ENCODE peak calls at places on chromosomes 2 and 18, in seven cellular contexts. L is Caco-2, D is Panc1, Q is small intestine, H is GM23338, M is lower lobe of right lung, T is heart left ventricle. S is an unnamed sample. For H3K4me1, the result is how much of the 10 kb centered on the place peaks cover.

GRCh38 chr18:3060667-3061580 is 48.0 kb upstream of the LPIN2 start:
- DNase-seq in L (no peak), D (no peak), Q (no peak), H (no peak), M (no peak), T (no peak), S (peak)

GRCh38 chr2:43519711-43520221 is 76.1 kb downstream of the THADA start:
- DNase-seq in L (no peak), D (no peak), Q (peak), H (peak), M (no peak), T (no peak), S (no peak)

GRCh38 chr2:39289609-39290008 is 45.8 kb upstream of the CDKL4 start:
- DNase-seq in L (no peak), D (no peak), Q (no peak), H (no peak), M (no peak), T (no peak), S (no peak)

GRCh38 chr2:38375711-38376345 is 1.2 kb downstream of the ATL2 start:
- DNase-seq in L (no peak), D (no peak), Q (peak), H (peak), M (peak), T (peak), S (no peak)

GRCh38 chr2:106130251-106130998 is 63.7 kb downstream of the UXS1 start:
- DNase-seq in L (peak), D (no peak), Q (peak), H (peak), M (no peak), T (no peak), S (peak)

GRCh38 chr18:37328946-37329719 is 236.5 kb downstream of the CELF4 start:
- DNase-seq in L (no peak), D (no peak), Q (no peak), H (no peak), M (no peak), T (no peak), S (no peak)

GRCh38 chr18:66759017-66759416 is 155.1 kb upstream of the CDH19 start:
- DNase-seq in L (no peak), D (no peak), Q (no peak), H (peak), M (no peak), T (no peak), S (no peak)

GRCh38 chr2:68251855-68252406 is 401 bp downstream of the PPP3R1 start:
- DNase-seq in L (peak), D (no peak), Q (peak), H (peak), M (peak), T (peak), S (peak)

GRCh38 chr18:5463390-5463789 is 80.4 kb downstream of the EPB41L3 start:
- DNase-seq in L (no peak), D (no peak), Q (peak), H (no peak), M (peak), T (peak), S (no peak)

GRCh38 chr18:24731981-24732380 is 271.5 kb downstream of the HRH4 start:
- DNase-seq in L (no peak), D (no peak), Q (no peak), H (peak), M (no peak), T (no peak), S (no peak)

GRCh38 chr2:152223997-152224396 is 48.4 kb upstream of the STAM2 start:
- DNase-seq in L (no peak), D (no peak), Q (no peak), H (no peak), M (no peak), T (peak), S (no peak)

GRCh38 chr2:240993446-240994160 is 4.8 kb upstream of the SNED1 start:
- DNase-seq in L (no peak), D (no peak), Q (no peak), H (no peak), M (peak), T (no peak), S (peak)

GRCh38 chr2:85644909-85645308 is 23.1 kb downstream of the SFTPB start:
- DNase-seq in L (no peak), D (no peak), Q (no peak), H (no peak), M (no peak), T (no peak), S (no peak)

GRCh38 chr2:135144343-135144742 is 92.3 kb downstream of the RAB3GAP1 start:
- DNase-seq in L (no peak), D (no peak), Q (no peak), H (no peak), M (no peak), T (no peak), S (no peak)

GRCh38 chr2:226124548-226125011 is 675.0 kb downstream of the IRS1 start:
- DNase-seq in L (no peak), D (no peak), Q (no peak), H (peak), M (no peak), T (no peak), S (peak)

GRCh38 chr2:39266139-39266805 is 22.5 kb upstream of the CDKL4 start:
- DNase-seq in L (no peak), D (no peak), Q (no peak), H (no peak), M (no peak), T (no peak), S (no peak)

GRCh38 chr2:20451346-20451745 is 4.5 kb downstream of the RHOB start:
- DNase-seq in L (no peak), D (no peak), Q (no peak), H (no peak), M (no peak), T (no peak), S (no peak)

GRCh38 chr18:63686871-63687270 is 15.9 kb upstream of the SERPINB11 start:
- DNase-seq in L (no peak), D (no peak), Q (no peak), H (no peak), M (no peak), T (no peak), S (no peak)

GRCh38 chr2:103788875-103789715 is 1027.3 kb downstream of the TMEM182 start:
- DNase-seq in L (no peak), D (no peak), Q (peak), H (peak), M (no peak), T (peak), S (peak)

GRCh38 chr2:9918275-9918674 is 33.2 kb upstream of the GRHL1 start:
- DNase-seq in L (no peak), D (no peak), Q (no peak), H (no peak), M (no peak), T (no peak), S (no peak)

GRCh38 chr2:109382946-109383345 is 230.8 kb downstream of the SEPTIN10 start:
- DNase-seq in L (no peak), D (no peak), Q (no peak), H (peak), M (peak), T (peak), S (peak)

GRCh38 chr2:210792000-210792399 is 235.6 kb downstream of the CPS1 start:
- DNase-seq in L (no peak), D (no peak), Q (no peak), H (no peak), M (no peak), T (peak), S (no peak)

GRCh38 chr2:62217980-62218379 is 22.1 kb downstream of the B3GNT2 start:
- DNase-seq in L (no peak), D (no peak), Q (no peak), H (no peak), M (no peak), T (no peak), S (no peak)

GRCh38 chr2:21020031-21020667 is 23.7 kb downstream of the APOB start:
- DNase-seq in L (no peak), D (no peak), Q (no peak), H (no peak), M (no peak), T (no peak), S (no peak)

GRCh38 chr2:155846249-155846648 is 486.3 kb downstream of the NR4A2 start:
- DNase-seq in L (no peak), D (no peak), Q (no peak), H (no peak), M (no peak), T (no peak), S (no peak)

GRCh38 chr2:124267821-124268220 is 242.7 kb downstream of the CNTNAP5 start:
- DNase-seq in L (no peak), D (no peak), Q (no peak), H (no peak), M (no peak), T (no peak), S (no peak)

GRCh38 chr2:46032996-46033395 is 264.2 kb upstream of the EPAS1 start:
- DNase-seq in L (peak), D (no peak), Q (no peak), H (no peak), M (no peak), T (no peak), S (no peak)

GRCh38 chr2:230128943-230129342 is 60.2 kb upstream of the SLC16A14 start:
- DNase-seq in L (no peak), D (no peak), Q (peak), H (no peak), M (no peak), T (peak), S (no peak)

GRCh38 chr2:165544897-165545296 is 75.4 kb downstream of the CSRNP3 start:
- DNase-seq in L (no peak), D (no peak), Q (no peak), H (no peak), M (no peak), T (no peak), S (no peak)

GRCh38 chr18:43789234-43790000 is 512.1 kb upstream of the SYT4 start:
- DNase-seq in L (no peak), D (no peak), Q (no peak), H (peak), M (no peak), T (no peak), S (no peak)

GRCh38 chr2:212124597-212124996 is 414.0 kb downstream of the ERBB4 start:
- DNase-seq in L (peak), D (no peak), Q (peak), H (no peak), M (no peak), T (no peak), S (no peak)

GRCh38 chr2:240925191-240925575 is 19.0 kb downstream of the CROCC2 start:
- DNase-seq in L (no peak), D (no peak), Q (no peak), H (no peak), M (no peak), T (peak), S (no peak)

GRCh38 chr2:203656522-203657287 is 49.7 kb upstream of the CD28 start:
- DNase-seq in L (peak), D (no peak), Q (peak), H (peak), M (peak), T (peak), S (peak)

GRCh38 chr2:224948859-224949258 is 93.4 kb downstream of the DOCK10 start:
- DNase-seq in L (no peak), D (no peak), Q (no peak), H (no peak), M (no peak), T (no peak), S (no peak)

GRCh38 chr18:52046842-52047241 is 293.2 kb upstream of the DCC start:
- DNase-seq in L (no peak), D (no peak), Q (no peak), H (no peak), M (no peak), T (no peak), S (no peak)

GRCh38 chr18:23307567-23308295 is 145.4 kb upstream of the RIOK3 start:
- DNase-seq in L (no peak), D (no peak), Q (no peak), H (no peak), M (no peak), T (no peak), S (peak)

GRCh38 chr2:124708661-124709060 is 683.6 kb downstream of the CNTNAP5 start:
- DNase-seq in L (no peak), D (no peak), Q (no peak), H (no peak), M (no peak), T (no peak), S (no peak)

GRCh38 chr18:10100236-10100635 is 186.4 kb downstream of the VAPA start:
- DNase-seq in L (no peak), D (no peak), Q (no peak), H (no peak), M (no peak), T (no peak), S (no peak)

GRCh38 chr2:692767-693166 is 15.6 kb upstream of the TMEM18 start:
- DNase-seq in L (no peak), D (no peak), Q (no peak), H (no peak), M (no peak), T (no peak), S (no peak)

GRCh38 chr2:41870948-41871522 is 176.8 kb upstream of the PKDCC start:
- DNase-seq in L (no peak), D (no peak), Q (no peak), H (peak), M (no peak), T (peak), S (peak)

GRCh38 chr2:41869542-41870256 is 178.1 kb upstream of the PKDCC start:
- DNase-seq in L (peak), D (peak), Q (peak), H (peak), M (peak), T (peak), S (peak)

GRCh38 chr2:41870257-41870570 is 177.6 kb upstream of the PKDCC start:
- DNase-seq in L (no peak), D (no peak), Q (no peak), H (no peak), M (no peak), T (no peak), S (no peak)

GRCh38 chr2:41872646-41873045 is 175.2 kb upstream of the PKDCC start:
- DNase-seq in L (no peak), D (no peak), Q (no peak), H (no peak), M (no peak), T (no peak), S (no peak)

GRCh38 chr2:41873102-41873501 is 174.7 kb upstream of the PKDCC start:
- DNase-seq in L (no peak), D (no peak), Q (no peak), H (no peak), M (no peak), T (no peak), S (no peak)
- H3K4me1 ChIP-seq in L (under half), D (under half), Q (under half), H (under half), M (under half), T (under half), S (under half)

GRCh38 chr2:231720292-231720691 is 12.0 kb downstream of the PTMA start:
- DNase-seq in L (no peak), D (no peak), Q (no peak), H (no peak), M (no peak), T (no peak), S (peak)
- H3K4me3 ChIP-seq in L (no peak), D (no peak), Q (no peak), H (no peak), M (no peak), T (no peak), S (no peak)

GRCh38 chr2:3670376-3670775 is 12.4 kb downstream of the ALLC start:
- DNase-seq in L (no peak), D (no peak), Q (no peak), H (no peak), M (no peak), T (no peak), S (no peak)
- H3K4me1 ChIP-seq in L (under half), D (under half), Q (under half), H (under half), M (under half), T (under half), S (under half)

GRCh38 chr2:5672749-5673147 is 19.4 kb upstream of the SOX11 start:
- DNase-seq in L (no peak), D (no peak), Q (no peak), H (no peak), M (no peak), T (no peak), S (no peak)
- H3K4me3 ChIP-seq in L (no peak), D (no peak), Q (no peak), H (peak), M (no peak), T (no peak), S (no peak)

GRCh38 chr2:58540680-58541079 is 299.6 kb upstream of the FANCL start:
- DNase-seq in L (no peak), D (no peak), Q (no peak), H (peak), M (no peak), T (no peak), S (peak)
- H3K4me1 ChIP-seq in L (under half), D (under half), Q (under half), H (half or more), M (under half), T (under half), S (under half)

DNA sequence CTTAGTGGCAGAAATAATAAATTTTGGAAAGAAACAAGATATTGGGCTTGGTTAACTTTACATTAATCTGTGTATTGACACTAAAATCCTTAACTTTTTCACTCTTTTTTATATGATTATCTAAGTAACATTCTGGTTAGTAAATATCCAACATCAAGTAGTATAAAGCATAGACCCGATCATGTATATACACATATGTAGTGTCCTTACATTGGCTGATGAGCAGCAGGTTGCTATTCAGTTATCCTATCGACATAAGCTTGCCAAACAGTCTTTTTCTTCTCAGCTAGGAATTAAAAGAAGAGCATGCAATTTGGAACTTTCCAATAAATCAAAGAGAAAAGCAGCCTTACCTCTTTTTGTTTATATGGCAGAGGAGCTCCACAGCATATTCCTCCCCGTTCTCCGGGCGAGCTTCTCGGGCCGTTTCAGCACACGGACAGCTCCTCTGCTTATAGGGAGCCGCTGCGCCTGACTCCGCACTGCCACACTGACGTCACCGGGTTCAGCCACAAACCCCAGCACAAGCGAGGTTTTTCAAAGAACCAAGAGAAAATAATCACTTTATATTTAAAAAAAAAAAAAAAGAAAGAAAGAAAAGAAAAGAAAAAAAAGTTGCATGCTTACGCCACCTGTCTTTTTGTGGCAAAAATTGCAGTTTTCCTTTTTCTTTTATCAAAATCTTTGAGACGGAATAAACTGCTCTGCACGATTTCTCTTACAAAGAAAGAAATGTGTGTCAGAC is at the start of gene SCG2:
- DNase-seq in L (peak), D (peak), Q (peak), H (peak), M (peak), T (peak), S (peak)
- H3K4me3 ChIP-seq in L (no peak), D (peak), Q (no peak), H (no peak), M (no peak), T (no peak), S (no peak)

DNA sequence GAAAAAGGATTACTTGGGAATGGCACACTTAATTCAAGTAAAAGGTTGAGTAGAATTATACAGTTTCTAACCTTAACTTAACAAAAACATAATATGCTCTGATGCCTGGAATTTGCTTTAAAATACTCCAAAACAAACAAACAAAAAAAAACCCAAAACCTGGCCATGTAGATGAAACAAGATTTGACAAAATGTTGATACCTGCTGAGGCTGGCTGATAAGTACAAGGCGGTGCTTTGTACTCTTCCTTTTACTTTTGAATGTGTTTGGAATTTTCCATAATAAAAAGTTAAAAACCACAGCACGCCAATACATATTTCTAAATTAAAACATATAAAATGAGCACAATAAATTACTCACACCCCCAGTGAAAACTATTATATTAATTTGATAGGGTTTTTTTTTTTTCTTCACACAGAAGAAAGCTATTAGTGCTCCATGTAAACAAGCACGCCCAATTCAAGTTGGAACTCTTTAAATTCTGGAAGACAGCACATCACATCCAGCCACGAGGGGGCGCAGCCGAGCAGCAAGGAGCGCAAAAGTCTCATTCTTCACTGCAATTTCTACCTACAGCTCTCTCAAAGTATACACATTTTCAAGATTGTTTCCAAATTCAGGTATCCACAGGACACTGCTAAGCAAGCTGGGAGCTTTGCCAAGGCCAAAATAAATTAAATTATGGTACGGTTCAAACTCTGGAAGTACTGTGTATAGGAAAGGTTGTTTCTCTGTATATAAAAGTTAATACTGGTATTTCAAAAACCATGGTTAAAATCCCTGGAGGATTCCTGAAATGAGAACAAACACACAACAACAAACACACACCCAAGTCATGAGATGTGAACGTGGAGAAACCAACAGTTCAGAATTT is 7.5 kb downstream of the SERTAD2 start:
- DNase-seq in L (peak), D (peak), Q (peak), H (peak), M (peak), T (peak), S (peak)
- H3K4me1 ChIP-seq in L (half or more), D (half or more), Q (under half), H (under half), M (half or more), T (half or more), S (half or more)

DNA sequence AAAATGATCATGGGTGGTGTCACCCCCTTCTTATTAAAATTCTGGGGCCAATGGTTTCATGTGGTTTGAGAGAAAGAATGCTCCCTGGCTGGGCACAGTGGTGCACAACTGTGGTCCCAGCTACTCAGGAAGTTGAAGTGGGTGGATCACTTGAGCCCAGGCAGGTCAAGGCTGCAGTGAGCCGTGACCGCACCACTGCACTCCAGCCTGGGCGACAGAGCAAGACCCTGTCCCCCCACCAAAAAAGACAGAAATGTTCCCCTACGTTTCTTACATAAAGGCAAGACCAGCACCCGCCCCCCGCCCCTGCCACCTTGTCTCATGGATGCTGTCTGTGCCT is 53.0 kb upstream of the ID2 start:
- DNase-seq in L (no peak), D (no peak), Q (no peak), H (no peak), M (peak), T (no peak), S (no peak)
- H3K4me3 ChIP-seq in L (no peak), D (no peak), Q (no peak), H (no peak), M (no peak), T (no peak), S (no peak)

GRCh38 chr2:237652181-237652580 is 24.8 kb downstream of the LRRFIP1 start:
- DNase-seq in L (no peak), D (no peak), Q (no peak), H (no peak), M (no peak), T (peak), S (no peak)
- H3K4me1 ChIP-seq in L (under half), D (under half), Q (under half), H (under half), M (under half), T (under half), S (under half)

S was measured in endodermal cell.